ENCODE peak calls at places on chromosomes 3 and 15, in four cellular contexts. P, H, Q and E are unnamed samples.

GRCh38 chr3:195020921-195021320 is 250.0 kb downstream of the XXYLT1 start:
- DNase-seq in P (no peak), Q (no peak), H (no peak), E (no peak)

GRCh38 chr3:134840459-134840858 is 45.4 kb downstream of the EPHB1 start:
- DNase-seq in Q (no peak), P (no peak), H (no peak), E (no peak)

GRCh38 chr3:133424937-133425869 is 25.3 kb downstream of the BFSP2 start:
- DNase-seq in H (no peak), P (no peak), Q (no peak), E (no peak)

GRCh38 chr3:192366916-192367315 is 360.4 kb downstream of the FGF12 start:
- DNase-seq in P (no peak), Q (no peak), H (no peak), E (no peak)

GRCh38 chr3:126550488-126551051 is 8.2 kb downstream of the C3orf22 start:
- DNase-seq in H (no peak), P (no peak), Q (no peak), E (no peak)

GRCh38 chr3:194941956-194942483 is 256.3 kb downstream of the FAM43A start:
- DNase-seq in Q (no peak), H (peak), P (no peak), E (no peak)

GRCh38 chr3:126551066-126551838 is 7.5 kb downstream of the C3orf22 start:
- DNase-seq in H (no peak), Q (peak), P (no peak), E (no peak)

GRCh38 chr15:71043373-71043772 is 71.9 kb upstream of the THSD4 start:
- DNase-seq in H (no peak), Q (peak), P (no peak), E (no peak)

GRCh38 chr15:93974804-93975481 is 256.4 kb upstream of the MCTP2 start:
- DNase-seq in Q (peak), H (no peak), P (no peak), E (no peak)

DNA sequence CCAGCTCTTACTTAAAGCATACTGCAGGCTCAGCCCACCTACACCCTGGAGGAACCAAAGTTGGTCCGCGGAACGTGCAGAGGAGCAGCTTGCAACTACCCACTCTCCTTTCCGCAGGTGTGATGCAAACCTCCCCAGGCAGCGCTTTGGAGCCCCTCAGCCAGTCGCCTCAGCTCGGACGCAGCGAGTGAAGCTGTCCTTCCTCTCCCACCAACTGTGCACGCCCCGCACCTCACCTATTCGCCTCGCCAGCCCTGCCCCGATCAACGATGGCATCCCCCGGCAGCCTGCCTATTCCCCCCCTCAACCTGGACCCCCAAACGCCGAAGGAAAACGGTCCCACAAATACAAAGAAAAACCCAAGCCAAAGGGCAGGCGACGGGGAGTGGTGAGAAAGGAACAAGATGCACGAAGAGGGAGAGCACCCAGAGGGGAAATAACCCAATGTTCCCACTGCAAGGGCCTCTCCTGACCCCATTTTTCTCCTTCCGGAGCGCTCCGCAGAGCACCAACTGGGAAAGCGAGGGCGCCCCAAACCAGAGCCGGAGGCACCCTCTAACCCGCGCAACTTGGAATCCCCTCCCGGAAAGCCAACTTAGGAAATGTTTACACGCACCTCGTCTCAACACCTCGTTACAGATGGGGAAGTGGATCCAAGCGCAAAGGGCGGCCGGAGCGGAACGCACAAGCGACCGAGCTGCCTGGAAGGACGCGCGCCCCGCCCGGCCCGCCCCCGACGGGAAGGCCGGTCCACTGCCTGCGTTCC is 660 bp downstream of the GLB1 start:
- DNase-seq in Q (peak), H (no peak), P (peak), E (peak)
- H3K27ac ChIP-seq in Q (peak), H (peak), P (peak), E (peak)

GRCh38 chr3:98328933-98329332 is 24.7 kb upstream of the OR5K4 start:
- DNase-seq in Q (no peak), H (no peak), P (no peak), E (no peak)
- H3K27ac ChIP-seq in Q (no peak), H (no peak), P (no peak), E (no peak)

DNA sequence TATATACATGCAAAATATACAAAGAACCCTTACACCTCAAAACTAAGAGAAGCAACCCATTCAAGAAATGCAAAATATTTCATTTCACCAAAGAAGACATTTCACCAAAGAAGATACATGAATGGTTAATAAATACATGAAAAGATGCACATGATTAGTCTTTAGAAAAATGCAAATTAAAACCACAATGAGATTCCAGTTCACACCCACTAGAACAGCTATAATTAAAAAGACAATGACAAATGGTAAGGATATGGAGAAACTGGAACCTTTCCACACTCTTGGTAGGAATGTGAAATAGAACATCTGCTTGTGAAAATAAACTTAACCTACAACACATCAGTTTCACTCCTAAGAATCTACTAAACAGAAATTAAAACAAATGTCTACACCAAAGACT is 87.9 kb downstream of the OSBPL10 start:
- DNase-seq in Q (peak), P (no peak), H (no peak), E (no peak)
- H3K27ac ChIP-seq in Q (no peak), P (no peak), H (no peak), E (no peak)

DNA sequence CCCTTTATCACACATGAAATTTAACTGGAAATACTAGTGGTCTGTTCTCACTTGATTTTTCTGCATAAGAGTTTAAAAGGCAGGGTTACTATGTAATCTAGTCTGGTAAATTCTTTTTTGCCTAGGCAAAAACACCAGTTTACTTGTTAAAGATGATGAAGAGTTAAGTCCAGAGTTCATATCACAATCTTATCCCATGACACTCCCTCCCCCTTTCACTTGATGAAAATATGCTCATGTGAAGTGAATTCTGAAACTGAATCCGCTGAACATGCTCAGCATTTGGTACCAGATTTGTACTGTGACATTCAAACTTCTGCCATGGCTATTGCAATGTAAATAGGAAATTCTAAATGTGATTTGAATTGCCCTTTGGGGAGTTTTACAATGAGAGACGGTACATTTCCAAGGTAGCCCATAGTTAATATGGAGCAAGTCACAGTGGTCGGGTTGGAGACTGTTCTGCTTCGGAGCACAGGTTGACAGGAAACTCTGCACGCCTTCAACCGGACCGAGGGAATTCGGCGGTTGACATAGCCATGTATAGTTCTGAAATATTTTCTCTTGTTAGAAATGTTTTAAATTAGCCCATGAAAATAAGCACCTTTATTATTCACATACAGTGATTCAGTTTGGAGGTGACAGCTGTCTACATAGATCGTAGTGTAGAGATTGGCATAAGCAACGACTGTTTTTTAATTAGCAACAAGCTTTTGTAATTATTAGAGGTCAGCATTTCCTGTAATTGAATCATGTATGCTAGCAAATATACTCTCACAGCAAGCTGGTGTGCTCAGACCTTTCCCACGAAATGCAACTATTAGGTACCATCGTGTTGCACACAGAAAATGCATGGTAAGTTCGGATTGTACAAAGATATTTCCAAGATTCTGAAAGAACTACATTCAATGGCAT is 768.6 kb upstream of the GOLIM4 start:
- DNase-seq in H (no peak), Q (no peak), P (no peak), E (no peak)
- H3K27ac ChIP-seq in H (no peak), Q (no peak), P (no peak), E (no peak)

DNA sequence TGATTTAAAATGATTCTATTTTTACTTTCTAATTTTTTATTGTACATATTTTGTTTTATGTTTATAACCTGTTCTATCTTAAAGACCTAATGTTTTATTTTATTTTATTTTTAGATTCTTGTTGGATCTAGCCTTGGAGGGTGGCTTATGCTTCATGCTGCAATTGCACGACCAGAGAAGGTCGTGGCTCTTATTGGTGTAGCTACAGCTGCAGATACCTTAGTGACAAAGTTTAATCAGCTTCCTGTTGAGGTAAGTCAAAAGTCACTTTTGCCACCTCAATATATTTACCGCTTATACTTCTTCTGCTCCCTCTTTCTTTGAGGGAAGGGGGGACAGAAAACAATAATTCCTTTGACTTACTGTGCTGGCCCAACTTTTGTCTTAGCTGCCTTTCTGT is 8.0 kb downstream of the ABHD10 start:
- DNase-seq in Q (no peak), P (no peak), H (no peak), E (no peak)
- H3K27ac ChIP-seq in Q (no peak), P (no peak), H (no peak), E (no peak)